ENCODE peak calls at places on chromosomes 4 and X, in four cellular contexts. V, C, O and G are unnamed samples.

GRCh38 chr4:70722199-70722791 is 531 bp downstream of the RUFY3 start:
- DNase-seq in V (no peak), C (peak; percentile 66), O (peak; percentile 57), G (no peak)

GRCh38 chrX:47182106-47182700 is 11.4 kb upstream of the UBA1 start:
- DNase-seq in V (no peak), C (no peak), O (no peak), G (no peak)

GRCh38 chrX:108044554-108045256 is at the start of gene VSIG1:
- DNase-seq in V (no peak), C (no peak), O (no peak), G (no peak)

GRCh38 chr4:36676139-36677050 is 395.0 kb downstream of the DTHD1 start:
- DNase-seq in V (no peak), C (no peak), O (no peak), G (no peak)

GRCh38 chrX:115639481-115639880 is 78.5 kb downstream of the PLS3 start:
- DNase-seq in V (no peak), C (no peak), O (no peak), G (no peak)

GRCh38 chrX:132853040-132853439 is 105.4 kb downstream of the HS6ST2 start:
- DNase-seq in V (no peak), C (no peak), O (no peak), G (no peak)

GRCh38 chrX:39202641-39203040 is 401.4 kb downstream of the MID1IP1 start:
- DNase-seq in V (no peak), C (no peak), O (no peak), G (no peak)

GRCh38 chrX:29044802-29045201 is 457.6 kb downstream of the IL1RAPL1 start:
- DNase-seq in V (no peak), C (no peak), O (no peak), G (no peak)

GRCh38 chr4:185889566-185889965 is 77.6 kb upstream of the SORBS2 start:
- DNase-seq in V (no peak), C (no peak), O (no peak), G (no peak)

GRCh38 chr4:185893500-185893899 is 81.5 kb upstream of the SORBS2 start:
- DNase-seq in V (no peak), C (no peak), O (no peak), G (no peak)

GRCh38 chr4:185890196-185890595 is 78.2 kb upstream of the SORBS2 start:
- DNase-seq in V (no peak), C (no peak), O (no peak), G (no peak)

GRCh38 chr4:185894481-185894880 is 82.5 kb upstream of the SORBS2 start:
- DNase-seq in V (no peak), C (no peak), O (no peak), G (no peak)

DNA sequence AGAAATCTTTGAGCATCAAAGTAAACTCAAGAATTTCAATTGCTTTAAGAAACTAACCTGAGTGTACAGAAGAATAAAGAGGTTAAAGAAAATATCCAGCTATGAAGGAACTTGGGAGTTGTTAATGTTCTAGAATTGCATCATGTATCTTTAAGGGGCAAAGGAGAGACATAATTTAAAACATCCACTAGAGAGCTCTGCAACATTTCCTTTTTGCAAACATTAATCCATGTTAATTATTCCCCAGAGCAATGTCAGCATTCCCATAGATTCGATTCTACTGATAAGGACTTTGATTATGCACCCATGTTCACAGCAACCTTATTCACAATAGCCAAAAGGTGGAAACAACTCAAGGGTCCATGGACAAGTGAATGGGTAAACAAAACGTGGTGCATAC is 80.2 kb upstream of the SORBS2 start:
- DNase-seq in V (no peak), C (no peak), O (no peak), G (no peak)
- TF ChIP-seq CTCF in V (no peak), C (no peak), O (no peak), G (no peak)

GRCh38 chrX:52983526-52983925 is 25.2 kb upstream of the FAM156A start:
- DNase-seq in V (no peak), C (no peak), O (no peak), G (no peak)
- H3K4me3 ChIP-seq in V (no peak overlapping the region), C (no peak overlapping the region), O (no peak overlapping the region), G (no peak overlapping the region)

GRCh38 chr4:87493147-87493546 is 36.0 kb downstream of the SPARCL1 start:
- DNase-seq in V (no peak), C (no peak), O (no peak), G (no peak)

GRCh38 chr4:87491436-87491835 is 37.7 kb downstream of the SPARCL1 start:
- DNase-seq in V (no peak), C (no peak), O (no peak), G (no peak)

GRCh38 chr4:87490664-87491369 is 38.4 kb downstream of the SPARCL1 start:
- DNase-seq in V (no peak), C (no peak), O (no peak), G (no peak)

GRCh38 chr4:87489678-87490077 is 39.5 kb downstream of the SPARCL1 start:
- DNase-seq in V (no peak), C (no peak), O (no peak), G (no peak)

DNA sequence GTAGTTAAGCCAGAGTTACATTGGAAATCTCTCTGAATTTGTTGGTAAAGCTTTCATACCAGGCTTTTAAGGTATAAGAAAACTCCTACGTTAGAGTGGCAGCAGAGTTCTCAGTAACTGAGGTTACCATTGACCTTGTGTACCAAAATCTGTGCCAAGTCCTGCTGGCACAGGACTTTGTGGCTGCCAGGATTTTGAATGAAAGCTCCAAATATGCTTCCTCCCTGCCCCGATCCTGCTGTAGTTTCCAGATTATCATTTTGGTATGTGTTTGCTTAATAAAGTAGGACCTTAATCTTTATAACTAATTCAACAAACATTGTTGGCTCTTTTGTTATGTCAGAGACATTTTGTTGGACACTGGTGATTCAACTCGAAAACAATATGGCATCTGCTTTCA is 36.6 kb downstream of the SPARCL1 start:
- DNase-seq in V (no peak), C (no peak), O (no peak), G (no peak)
- TF ChIP-seq CTCF in V (no peak), C (no peak), O (no peak), G (no peak)

GRCh38 chr4:6747690-6748068 is 31.7 kb downstream of the BLOC1S4 start:
- DNase-seq in V (no peak), C (no peak), O (no peak), G (no peak)
- H3K4me3 ChIP-seq in V (no peak overlapping the region), C (no peak overlapping the region), O (no peak overlapping the region), G (no peak overlapping the region)

GRCh38 chr4:24473309-24473721 is 111.0 kb downstream of the DHX15 start:
- DNase-seq in V (peak; percentile 13), C (peak; percentile 22), O (peak; percentile 25), G (peak; percentile 12)
- TF ChIP-seq CTCF in V (peak; percentile 54), C (no peak), O (no peak), G (no peak)

GRCh38 chr4:3834186-3834920 is 68.2 kb downstream of the ADRA2C start:
- DNase-seq in V (no peak), C (no peak), O (no peak), G (no peak)
- H3K4me3 ChIP-seq in V (no peak overlapping the region), C (no peak overlapping the region), O (no peak overlapping the region), G (no peak overlapping the region)